ENCODE peak calls at places on chromosomes 12 and 14, in nine cellular contexts. Z, D, E, P, A, C, G, K and S are unnamed samples.
A peak's percentile ranks its signal among the peaks of the same experiment; 100 is the strongest.

GRCh38 chr14:61462566-61463195 is 141.3 kb downstream of the PRKCH start:
- DNase-seq in Z (peak; percentile 88), D (peak; percentile 92), E (no peak), P (no peak), A (no peak), C (no peak), G (peak; percentile 68), K (no peak), S (no peak)

GRCh38 chr14:104289485-104289884 is 151.1 kb downstream of the KIF26A start:
- DNase-seq in Z (no peak), D (no peak), E (no peak), P (no peak), A (no peak), C (no peak), G (no peak), K (peak; percentile 6), S (no peak)

GRCh38 chr12:84738481-84738972 is 174.1 kb downstream of the SLC6A15 start:
- DNase-seq in Z (peak; percentile 64), D (peak; percentile 60), E (no peak), P (no peak), A (no peak), C (no peak), G (no peak), K (no peak), S (no peak)

GRCh38 chr14:69924181-69924580 is 45.0 kb downstream of the SMOC1 start:
- DNase-seq in Z (no peak), D (no peak), E (peak; percentile 35), P (no peak), A (no peak), C (no peak), G (no peak), K (no peak), S (no peak)

GRCh38 chr12:54882074-54882473 is 27.8 kb downstream of the MUCL1 start:
- DNase-seq in Z (no peak), D (no peak), E (no peak), P (no peak), A (no peak), C (no peak), G (no peak), K (no peak), S (no peak)

GRCh38 chr12:46571593-46571992 is 199.0 kb upstream of the SLC38A2 start:
- DNase-seq in Z (no peak), D (no peak), E (no peak), P (no peak), A (no peak), C (no peak), G (no peak), K (no peak), S (no peak)

GRCh38 chr12:53489242-53489915 is 9.9 kb downstream of the MAP3K12 start:
- DNase-seq in Z (no peak), D (no peak), E (no peak), P (no peak), A (no peak), C (peak; percentile 31), G (no peak), K (no peak), S (no peak)

GRCh38 chr14:36221097-36221496 is 44.6 kb upstream of the PTCSC3 start:
- DNase-seq in Z (no peak), D (no peak), E (no peak), P (no peak), A (no peak), C (no peak), G (no peak), K (no peak), S (no peak)

GRCh38 chr14:95290769-95291440 is 28.8 kb downstream of the CLMN start:
- DNase-seq in Z (no peak), D (no peak), E (peak; percentile 71), P (no peak), A (peak; percentile 90), C (peak; percentile 88), G (peak; percentile 26), K (peak; percentile 81), S (no peak)

GRCh38 chr14:56528927-56529326 is 50.7 kb upstream of the TMEM260 start:
- DNase-seq in Z (no peak), D (no peak), E (peak; percentile 30), P (no peak), A (no peak), C (no peak), G (no peak), K (no peak), S (no peak)

GRCh38 chr14:105894978-105895881 is 368.8 kb downstream of the TMEM121 start:
- DNase-seq in Z (no peak), D (no peak), E (no peak), P (peak; percentile 6), A (no peak), C (peak; percentile 79), G (no peak), K (peak; percentile 16), S (no peak)

GRCh38 chr12:91109148-91109564 is 2.1 kb downstream of the LUM start:
- DNase-seq in Z (peak; percentile 77), D (peak; percentile 79), E (peak; percentile 2), P (peak; percentile 83), A (peak; percentile 45), C (peak; percentile 90), G (peak; percentile 46), K (peak; percentile 76), S (no peak)

GRCh38 chr14:57057803-57058202 is 210.9 kb downstream of the EXOC5 start:
- DNase-seq in Z (no peak), D (no peak), E (peak; percentile 30), P (no peak), A (peak; percentile 85), C (no peak), G (peak; percentile 45), K (no peak), S (no peak)

GRCh38 chr14:28142400-28143015 is 624.1 kb upstream of the FOXG1 start:
- DNase-seq in Z (peak; percentile 55), D (peak; percentile 0), E (peak; percentile 15), P (no peak), A (no peak), C (no peak), G (no peak), K (no peak), S (no peak)

GRCh38 chr12:56593909-56594621 is 36.1 kb downstream of the BAZ2A start:
- DNase-seq in Z (peak; percentile 87), D (peak; percentile 86), E (peak; percentile 83), P (peak; percentile 31), A (no peak), C (no peak), G (peak; percentile 64), K (peak; percentile 69), S (peak; percentile 54)

GRCh38 chr12:2783936-2784600 is 10.7 kb upstream of the FKBP4 start:
- DNase-seq in Z (peak; percentile 60), D (peak; percentile 69), E (peak; percentile 83), P (no peak), A (peak; percentile 48), C (peak; percentile 91), G (peak; percentile 65), K (peak; percentile 76), S (peak; percentile 55)

GRCh38 chr12:24302708-24303107 is 353.2 kb upstream of the SOX5 start:
- DNase-seq in Z (no peak), D (no peak), E (no peak), P (no peak), A (no peak), C (no peak), G (no peak), K (no peak), S (no peak)

GRCh38 chr12:42910656-42911055 is 321.1 kb upstream of the PRICKLE1 start:
- DNase-seq in Z (no peak), D (no peak), E (no peak), P (no peak), A (no peak), C (no peak), G (no peak), K (no peak), S (no peak)

GRCh38 chr12:42905419-42905705 is 315.8 kb upstream of the PRICKLE1 start:
- DNase-seq in Z (no peak), D (no peak), E (no peak), P (no peak), A (no peak), C (no peak), G (no peak), K (peak; percentile 57), S (no peak)

GRCh38 chr12:42902001-42902400 is 312.5 kb upstream of the PRICKLE1 start:
- DNase-seq in Z (no peak), D (no peak), E (no peak), P (no peak), A (no peak), C (no peak), G (no peak), K (no peak), S (no peak)

DNA sequence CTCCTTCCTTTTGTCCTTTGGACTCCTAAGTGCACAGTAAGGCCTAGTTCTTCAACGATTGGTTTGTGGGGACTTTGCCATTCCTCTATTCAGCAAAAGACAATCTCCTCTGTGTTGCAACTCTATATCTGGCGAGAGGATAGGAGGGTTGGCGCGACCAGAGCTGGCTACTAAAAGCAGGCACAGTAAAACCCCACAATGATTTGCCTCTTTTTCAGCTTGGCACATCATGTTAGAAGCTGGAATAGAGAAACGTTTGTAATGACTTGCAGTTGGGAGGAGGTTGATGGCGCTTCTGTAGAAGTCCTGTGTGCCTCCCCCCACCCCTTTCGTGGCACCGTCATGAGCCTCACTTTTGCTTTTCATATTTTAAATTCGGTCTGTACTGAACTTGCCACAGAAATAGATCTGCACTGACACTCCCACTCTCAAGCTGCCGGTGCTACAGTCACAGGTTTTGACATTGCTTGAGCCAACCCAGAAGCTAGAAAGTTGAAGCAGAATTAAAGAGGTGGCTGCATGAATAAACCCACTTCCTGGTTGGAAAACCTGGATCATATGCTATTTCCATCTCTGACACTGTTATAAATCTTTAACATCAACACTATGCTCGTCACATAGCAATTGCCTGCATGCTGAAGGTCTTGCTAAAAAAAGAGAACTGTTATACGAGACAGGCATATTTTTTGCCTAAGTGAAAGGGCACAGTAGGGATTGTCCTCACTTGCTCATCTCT is 315.3 kb upstream of the PRICKLE1 start:
- DNase-seq in Z (no peak), D (no peak), E (no peak), P (no peak), A (no peak), C (no peak), G (no peak), K (no peak), S (no peak)
- H3K4me3 ChIP-seq in Z (no peak overlapping the region), D (no peak overlapping the region), E (no peak overlapping the region), P (no peak overlapping the region), A (no peak overlapping the region), C (no peak overlapping the region), G (no peak overlapping the region), K (peak overlapping the region; percentile 51), S (no peak overlapping the region)

GRCh38 chr14:78595797-78596196 is 425.6 kb downstream of the NRXN3 start:
- DNase-seq in Z (no peak), D (no peak), E (peak; percentile 42), P (no peak), A (no peak), C (no peak), G (peak; percentile 68), K (no peak), S (no peak)
- H3K4me3 ChIP-seq in Z (no peak overlapping the region), D (no peak overlapping the region), E (no peak overlapping the region), P (no peak overlapping the region), A (no peak overlapping the region), C (no peak overlapping the region), G (no peak overlapping the region), K (no peak overlapping the region), S (no peak overlapping the region)

GRCh38 chr14:23514009-23514962 is 37.3 kb downstream of the ZFHX2 start:
- DNase-seq in Z (no peak), D (no peak), E (peak; percentile 10), P (no peak), A (no peak), C (no peak), G (no peak), K (no peak), S (no peak)
- H3K4me3 ChIP-seq in Z (no peak overlapping the region), D (no peak overlapping the region), E (no peak overlapping the region), P (no peak overlapping the region), A (no peak overlapping the region), C (no peak overlapping the region), G (no peak overlapping the region), K (no peak overlapping the region), S (no peak overlapping the region)

GRCh38 chr14:102694530-102695171 is 82.6 kb upstream of the TRAF3 start:
- DNase-seq in Z (peak; percentile 86), D (peak; percentile 86), E (peak; percentile 68), P (peak; percentile 47), A (peak; percentile 50), C (peak; percentile 89), G (peak; percentile 73), K (no peak), S (peak; percentile 65)
- H3K4me3 ChIP-seq in Z (no peak overlapping the region), D (no peak overlapping the region), E (no peak overlapping the region), P (no peak overlapping the region), A (no peak overlapping the region), C (no peak overlapping the region), G (no peak overlapping the region), K (no peak overlapping the region), S (no peak overlapping the region)